ENCODE peak calls at places on chromosomes 11 and 22, in four cellular contexts. T is GM12878, N is gastrocnemius medialis, A is stomach. D is an unnamed sample. For H3K36me3, the result is how much of the 10 kb centered on the place peaks cover.

GRCh38 chr11:100445231-100445735 is 241.8 kb upstream of the ARHGAP42 start:
- DNase-seq in T (no peak), N (no peak), A (peak), D (peak)

GRCh38 chr11:94746721-94747120 is 21.4 kb upstream of the AMOTL1 start:
- DNase-seq in T (no peak), N (no peak), A (no peak), D (no peak)

GRCh38 chr11:68090706-68091105 is 30.5 kb downstream of the CHKA start:
- DNase-seq in T (no peak), N (peak), A (no peak), D (peak)

GRCh38 chr11:70810131-70810530 is 411.8 kb downstream of the CTTN start:
- DNase-seq in T (no peak), N (no peak), A (no peak), D (no peak)

GRCh38 chr11:45799562-45799961 is 5.4 kb upstream of the SLC35C1 start:
- DNase-seq in T (no peak), N (no peak), A (no peak), D (no peak)

GRCh38 chr11:2251138-2251537 is 19.2 kb downstream of the ASCL2 start:
- DNase-seq in T (no peak), N (no peak), A (no peak), D (no peak)

GRCh38 chr22:23380230-23380573 is 199.9 kb downstream of the IGLL1 start:
- DNase-seq in T (no peak), N (no peak), A (peak), D (no peak)

GRCh38 chr11:68412593-68413475 is 47.7 kb upstream of the PPP6R3 start:
- DNase-seq in T (peak), N (peak), A (no peak), D (peak)

GRCh38 chr11:77107950-77108349 is 5.3 kb downstream of the OMP start:
- DNase-seq in T (no peak), N (no peak), A (peak), D (no peak)

GRCh38 chr11:65380460-65381126 is 1.9 kb downstream of the SLC25A45 start:
- DNase-seq in T (no peak), N (no peak), A (no peak), D (no peak)

GRCh38 chr11:63839508-63840355 is 822 bp downstream of the MARK2 start:
- DNase-seq in T (no peak), N (no peak), A (peak), D (peak)

GRCh38 chr11:96049426-96049825 is 125.5 kb upstream of the MTMR2 start:
- DNase-seq in T (no peak), N (no peak), A (no peak), D (no peak)

GRCh38 chr22:35549338-35549737 is 8.7 kb downstream of the RASD2 start:
- DNase-seq in T (no peak), N (no peak), A (no peak), D (peak)

GRCh38 chr11:114111369-114112042 is 52.0 kb downstream of the ZBTB16 start:
- DNase-seq in T (no peak), N (no peak), A (no peak), D (no peak)

GRCh38 chr22:44842417-44842816 is 90.0 kb downstream of the ARHGAP8 start:
- DNase-seq in T (no peak), N (no peak), A (no peak), D (no peak)

GRCh38 chr11:64058494-64058893 is 22.8 kb downstream of the FLRT1 start:
- DNase-seq in T (no peak), N (no peak), A (no peak), D (peak)

GRCh38 chr22:28142361-28142801 is 223.3 kb upstream of the PITPNB start:
- DNase-seq in T (no peak), N (peak), A (no peak), D (no peak)

GRCh38 chr22:43281400-43281799 is 61.8 kb downstream of the SCUBE1 start:
- DNase-seq in T (no peak), N (no peak), A (no peak), D (no peak)

GRCh38 chr11:120830092-120830491 is 193.8 kb upstream of the TBCEL start:
- DNase-seq in T (no peak), N (no peak), A (no peak), D (no peak)

GRCh38 chr22:30823015-30823370 is 128.3 kb downstream of the OSBP2 start:
- DNase-seq in T (no peak), N (no peak), A (no peak), D (no peak)

GRCh38 chr11:26931248-26931631 is 62.7 kb upstream of the FIBIN start:
- DNase-seq in T (no peak), N (no peak), A (no peak), D (peak)

GRCh38 chr11:70488171-70488570 is 89.8 kb downstream of the CTTN start:
- DNase-seq in T (no peak), N (no peak), A (no peak), D (no peak)

GRCh38 chr11:122703541-122704272 is 48.2 kb downstream of the UBASH3B start:
- DNase-seq in T (no peak), N (no peak), A (no peak), D (no peak)

GRCh38 chr11:43278302-43278956 is 33.4 kb upstream of the API5 start:
- DNase-seq in T (no peak), N (no peak), A (no peak), D (no peak)

GRCh38 chr11:126113963-126114362 is 51.3 kb upstream of the CDON start:
- DNase-seq in T (no peak), N (no peak), A (no peak), D (no peak)

GRCh38 chr11:126114486-126115252 is 52.0 kb upstream of the CDON start:
- DNase-seq in T (no peak), N (no peak), A (no peak), D (no peak)

GRCh38 chr11:126115253-126115540 is 52.5 kb upstream of the CDON start:
- DNase-seq in T (no peak), N (no peak), A (peak), D (peak)

GRCh38 chr11:126113515-126113957 is 50.9 kb upstream of the CDON start:
- DNase-seq in T (no peak), N (peak), A (peak), D (peak)

DNA sequence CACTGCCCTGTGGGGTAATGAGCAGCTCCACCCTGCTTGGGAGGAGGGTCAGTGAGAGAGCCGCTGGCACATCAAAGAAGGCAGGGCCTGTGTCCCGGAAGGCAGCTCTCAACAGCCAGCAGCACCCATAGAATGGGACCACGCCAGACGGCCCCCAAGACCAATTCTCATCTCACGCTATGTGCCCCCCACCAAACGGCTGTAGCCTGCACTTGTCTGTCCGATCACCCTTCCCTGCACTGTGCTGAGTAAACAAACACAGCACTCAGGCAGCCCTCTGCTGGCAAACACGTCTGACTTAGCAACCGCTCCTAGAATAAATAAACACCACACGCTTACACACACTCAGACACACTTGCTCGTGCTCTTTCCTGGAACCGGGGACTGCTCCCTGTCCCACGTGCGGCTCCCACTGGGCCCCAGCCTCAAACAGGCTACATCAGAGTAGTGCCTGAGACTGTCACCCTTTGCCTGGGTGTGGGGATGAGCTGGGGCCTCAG is 53.2 kb upstream of the CDON start:
- DNase-seq in T (no peak), N (peak), A (peak), D (peak)
- TF ChIP-seq CTCF in T (no peak), N (peak), A (no peak), D (no peak)

GRCh38 chr11:108235633-108236032 is 12.8 kb downstream of the ATM start:
- DNase-seq in T (no peak), N (no peak), A (no peak), D (no peak)
- H3K36me3 ChIP-seq in T (under half), N (under half), A (under half), D (under half)

GRCh38 chr11:31940396-31941037 is 129.4 kb upstream of the PAX6 start:
- DNase-seq in T (no peak), N (no peak), A (no peak), D (peak)

GRCh38 chr11:31939004-31939403 is 127.9 kb upstream of the PAX6 start:
- DNase-seq in T (no peak), N (no peak), A (no peak), D (no peak)

GRCh38 chr11:31932879-31933278 is 121.8 kb upstream of the PAX6 start:
- DNase-seq in T (no peak), N (no peak), A (no peak), D (no peak)

GRCh38 chr11:31936309-31936708 is 125.2 kb upstream of the PAX6 start:
- DNase-seq in T (no peak), N (no peak), A (no peak), D (no peak)
- TF ChIP-seq POLR2A in T (no peak), N (no peak), A (no peak), D (no peak)

GRCh38 chr11:35717043-35717442 is 54.5 kb downstream of the TRIM44 start:
- DNase-seq in T (no peak), N (no peak), A (no peak), D (no peak)
- TF ChIP-seq CTCF in T (peak), N (no peak), A (no peak), D (no peak)

GRCh38 chr11:92240946-92241345 is 16.3 kb downstream of the FAT3 start:
- DNase-seq in T (no peak), N (no peak), A (no peak), D (no peak)
- H3K36me3 ChIP-seq in T (under half), N (under half), A (under half), D (under half)

GRCh38 chr11:116343270-116343669 is 429.5 kb downstream of the BUD13 start:
- DNase-seq in T (no peak), N (no peak), A (no peak), D (no peak)

GRCh38 chr11:116336540-116336939 is 436.2 kb downstream of the BUD13 start:
- DNase-seq in T (no peak), N (no peak), A (no peak), D (no peak)

GRCh38 chr11:116339306-116339705 is 433.5 kb downstream of the BUD13 start:
- DNase-seq in T (no peak), N (no peak), A (no peak), D (no peak)

GRCh38 chr11:116342148-116342547 is 430.6 kb downstream of the BUD13 start:
- DNase-seq in T (no peak), N (no peak), A (no peak), D (no peak)
- TF ChIP-seq POLR2A in T (no peak), N (no peak), A (no peak), D (no peak)